ENCODE peak calls at places on chromosomes 3 and 15, in eight cellular contexts. R, T, P, K, Y, U, S and L are unnamed samples.

GRCh38 chr15:31477851-31478250 is 151.2 kb downstream of the KLF13 start:
- DNase-seq in S (peak), P (no peak), R (no peak), Y (no peak), U (no peak), K (no peak), T (no peak), L (no peak)

GRCh38 chr3:105553851-105554250 is 187.1 kb downstream of the ALCAM start:
- DNase-seq in U (no peak), Y (no peak), K (peak), R (no peak), S (no peak), P (no peak), T (no peak), L (no peak)

GRCh38 chr3:36219398-36219797 is 160.9 kb upstream of the STAC start:
- DNase-seq in S (no peak), U (no peak), K (peak), R (no peak), T (peak), Y (no peak), P (no peak), L (no peak)

GRCh38 chr15:73038186-73038585 is 14.1 kb upstream of the NEO1 start:
- DNase-seq in T (no peak), U (no peak), K (no peak), P (no peak), Y (no peak), S (no peak), R (no peak), L (no peak)

GRCh38 chr3:42032693-42033349 is 58.3 kb upstream of the TRAK1 start:
- DNase-seq in R (peak), S (peak), Y (peak), P (no peak), T (peak), U (peak), K (peak), L (no peak)

GRCh38 chr3:160616311-160616710 is 50.9 kb upstream of the KPNA4 start:
- DNase-seq in T (no peak), R (no peak), P (no peak), U (no peak), Y (no peak), K (peak), S (no peak), L (no peak)

GRCh38 chr3:124557-125179 is 71.9 kb upstream of the CHL1 start:
- DNase-seq in K (no peak), P (no peak), R (no peak), T (peak), U (no peak), Y (no peak), S (no peak), L (no peak)

GRCh38 chr3:27213450-27213849 is 155.7 kb downstream of the NEK10 start:
- DNase-seq in S (no peak), T (no peak), Y (no peak), K (no peak), R (no peak), P (no peak), U (no peak), L (no peak)

GRCh38 chr15:90165659-90166489 is 35.3 kb upstream of the SEMA4B start:
- DNase-seq in U (peak), P (peak), Y (peak), S (peak), R (peak), K (peak), T (peak), L (peak)

GRCh38 chr3:123380261-123380660 is 68.6 kb downstream of the ADCY5 start:
- DNase-seq in U (no peak), K (no peak), P (no peak), R (no peak), S (no peak), Y (no peak), T (no peak), L (no peak)

GRCh38 chr3:157027861-157028745 is 131.8 kb downstream of the CCNL1 start:
- DNase-seq in T (no peak), S (no peak), P (no peak), Y (no peak), K (no peak), R (no peak), U (no peak), L (no peak)

GRCh38 chr3:50806806-50807205 is 132.1 kb downstream of the DOCK3 start:
- DNase-seq in Y (no peak), T (peak), P (no peak), U (no peak), K (no peak), S (no peak), R (no peak), L (peak)

GRCh38 chr3:140712301-140712700 is 34.4 kb downstream of the TRIM42 start:
- DNase-seq in P (no peak), K (no peak), Y (no peak), S (no peak), U (no peak), R (no peak), T (no peak), L (no peak)

GRCh38 chr3:113545594-113545993 is 13.2 kb downstream of the SIDT1 start:
- DNase-seq in R (no peak), K (no peak), P (no peak), S (no peak), Y (no peak), T (no peak), U (no peak), L (no peak)

GRCh38 chr15:48888209-48888608 is 10.3 kb downstream of the EID1 start:
- DNase-seq in T (no peak), U (no peak), S (no peak), R (no peak), P (peak), Y (no peak), K (no peak), L (no peak)

GRCh38 chr3:105513042-105513441 is 146.3 kb downstream of the ALCAM start:
- DNase-seq in S (no peak), Y (peak), K (peak), U (peak), P (no peak), R (peak), T (peak), L (no peak)

GRCh38 chr15:65059931-65060596 is 7.7 kb downstream of the RASL12 start:
- DNase-seq in Y (no peak), P (no peak), U (no peak), S (peak), R (no peak), K (no peak), T (no peak), L (no peak)

GRCh38 chr3:38669668-38670067 is 20.2 kb upstream of the SCN5A start:
- DNase-seq in Y (no peak), S (no peak), T (no peak), P (no peak), R (no peak), K (no peak), U (no peak), L (no peak)

GRCh38 chr15:32942286-32942927 is 224.6 kb downstream of the GREM1 start:
- DNase-seq in K (no peak), P (no peak), U (no peak), S (no peak), T (no peak), Y (peak), R (no peak), L (no peak)

GRCh38 chr15:70447927-70448698 is 315.2 kb downstream of the UACA start:
- DNase-seq in K (no peak), U (peak), R (no peak), S (no peak), T (no peak), P (peak), Y (no peak), L (no peak)
- TF ChIP-seq CTCF in K (no peak), U (no peak), R (no peak), S (no peak), T (no peak), P (no peak), Y (no peak), L (no peak)

GRCh38 chr15:29405564-29405963 is 135.9 kb upstream of the NSMCE3 start:
- DNase-seq in Y (no peak), S (no peak), K (no peak), T (no peak), P (no peak), U (no peak), R (no peak), L (no peak)

GRCh38 chr15:29401644-29402043 is 132.0 kb upstream of the NSMCE3 start:
- DNase-seq in P (no peak), K (no peak), S (no peak), R (no peak), T (no peak), Y (no peak), U (no peak), L (no peak)

GRCh38 chr15:29398907-29399306 is 129.3 kb upstream of the NSMCE3 start:
- DNase-seq in U (no peak), Y (no peak), S (no peak), P (no peak), K (no peak), T (no peak), R (no peak), L (no peak)

GRCh38 chr15:29400701-29401100 is 131.1 kb upstream of the NSMCE3 start:
- DNase-seq in T (no peak), U (no peak), P (no peak), R (no peak), K (no peak), Y (no peak), S (no peak), L (no peak)

DNA sequence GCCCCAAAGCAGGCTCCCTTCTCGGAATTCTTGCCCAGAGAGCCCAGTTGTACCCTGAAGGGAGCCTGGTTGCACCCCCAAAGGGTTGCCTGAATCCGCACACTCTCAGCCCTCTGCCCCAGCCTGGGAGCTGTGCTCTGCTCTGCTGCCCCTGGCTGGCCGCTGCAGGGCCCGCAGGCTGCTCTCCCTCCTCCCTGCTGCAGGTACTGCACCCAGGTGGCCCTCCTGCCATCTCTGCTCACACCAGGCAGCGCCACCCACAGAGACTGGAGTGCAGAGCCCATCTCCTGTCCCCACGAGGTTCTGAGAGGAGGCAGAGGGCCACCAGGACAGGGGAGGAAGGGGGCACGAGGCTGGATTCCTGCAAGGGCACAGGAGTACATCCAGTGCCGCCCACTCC is 134.2 kb upstream of the NSMCE3 start:
- DNase-seq in K (no peak), Y (no peak), R (no peak), S (no peak), U (no peak), P (no peak), T (no peak), L (no peak)
- TF ChIP-seq CTCF in K (no peak), Y (no peak), R (no peak), S (no peak), U (no peak), P (no peak), T (no peak), L (no peak)

DNA sequence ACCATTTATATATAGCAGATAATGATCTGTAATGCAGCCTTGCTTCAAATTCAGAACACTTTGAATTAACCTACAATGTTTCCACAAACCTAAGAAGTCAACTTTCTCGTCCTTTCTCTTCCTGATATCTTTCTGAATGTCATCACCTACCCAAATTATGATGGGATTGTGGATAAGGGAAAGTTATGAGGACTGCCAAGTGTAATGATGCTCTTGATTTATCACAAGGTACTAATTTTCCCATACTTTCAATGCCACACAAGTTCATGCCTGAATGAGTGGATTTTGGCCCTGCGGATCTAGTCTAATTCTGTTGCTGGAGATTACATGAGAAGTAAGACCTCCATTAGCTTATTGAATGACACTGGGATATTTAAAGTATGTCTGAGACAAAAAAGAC is 82.6 kb upstream of the NANOGP8 start:
- DNase-seq in P (no peak), T (no peak), Y (no peak), U (no peak), K (no peak), R (no peak), S (no peak), L (no peak)
- TF ChIP-seq CTCF in P (no peak), T (no peak), Y (no peak), U (no peak), K (no peak), R (no peak), S (no peak), L (no peak)

GRCh38 chr15:63035253-63035652 is 7.3 kb upstream of the TPM1 start:
- DNase-seq in Y (no peak), S (no peak), P (no peak), T (no peak), K (no peak), U (no peak), R (no peak), L (no peak)

GRCh38 chr15:63034568-63034967 is 8.0 kb upstream of the TPM1 start:
- DNase-seq in Y (no peak), P (no peak), S (no peak), K (no peak), R (no peak), U (no peak), T (no peak), L (no peak)

GRCh38 chr15:63038926-63039673 is 3.4 kb upstream of the TPM1 start:
- DNase-seq in U (peak), Y (no peak), R (no peak), K (peak), T (peak), S (no peak), P (no peak), L (no peak)

GRCh38 chr15:63037996-63038720 is 4.4 kb upstream of the TPM1 start:
- DNase-seq in S (no peak), T (peak), R (no peak), P (no peak), K (no peak), Y (no peak), U (no peak), L (no peak)

GRCh38 chr15:63035977-63036376 is 6.6 kb upstream of the TPM1 start:
- DNase-seq in Y (no peak), T (no peak), U (no peak), S (no peak), R (no peak), P (no peak), K (no peak), L (no peak)
- TF ChIP-seq CTCF in Y (no peak), T (no peak), U (no peak), S (no peak), R (no peak), P (no peak), K (no peak), L (no peak)

GRCh38 chr3:189340680-189341460 is 169.1 kb downstream of the TPRG1 start:
- DNase-seq in R (no peak), S (no peak), U (no peak), T (no peak), P (peak), K (no peak), Y (no peak), L (peak)
- TF ChIP-seq CTCF in R (peak), S (no peak), U (peak), T (peak), P (peak), K (peak), Y (peak), L (peak)